ENCODE peak calls at places on chromosomes 16 and 17, in five cellular contexts. Y is CD8-positive, alpha-beta T cell; F is neural progenitor cell; U is right cardiac atrium; B is uterus. D is an unnamed sample.

GRCh38 chr16:47715442-47716054 is 254.4 kb downstream of the PHKB start:
- DNase-seq in B (no peak), F (no peak), U (no peak), Y (no peak), D (no peak)

GRCh38 chr16:64475627-64476351 is 646.1 kb downstream of the CDH11 start:
- DNase-seq in B (no peak), F (no peak), U (no peak), Y (no peak), D (no peak)

GRCh38 chr17:44607836-44608690 is 48.2 kb upstream of the MEIOC start:
- DNase-seq in F (peak), B (no peak), Y (no peak), U (no peak), D (peak)

GRCh38 chr17:27977751-27978688 is 64.5 kb upstream of the NLK start:
- DNase-seq in F (no peak), U (no peak), Y (no peak), B (no peak), D (no peak)

GRCh38 chr16:62135903-62136302 is 99.7 kb upstream of the CDH8 start:
- DNase-seq in F (no peak), B (no peak), Y (no peak), U (no peak), D (no peak)

GRCh38 chr16:77499373-77500285 is 64.8 kb upstream of the ADAMTS18 start:
- DNase-seq in U (peak), F (no peak), Y (no peak), B (peak), D (peak)

GRCh38 chr17:50768348-50768761 is 1.0 kb upstream of the ANKRD40CL start:
- DNase-seq in U (no peak), F (no peak), Y (no peak), B (no peak), D (no peak)

GRCh38 chr17:50593321-50593720 is 32.8 kb downstream of the CACNA1G start:
- DNase-seq in U (peak), Y (no peak), B (no peak), F (peak), D (no peak)

GRCh38 chr17:64773836-64774761 is 112.0 kb upstream of the SMURF2 start:
- DNase-seq in F (peak), U (peak), B (no peak), Y (no peak), D (peak)

GRCh38 chr16:66026931-66027330 is 339.6 kb upstream of the CDH5 start:
- DNase-seq in F (no peak), B (no peak), Y (no peak), U (no peak), D (no peak)

GRCh38 chr16:50591800-50592771 is 43.9 kb downstream of the NKD1 start:
- DNase-seq in B (no peak), Y (no peak), U (peak), F (no peak), D (peak)

GRCh38 chr16:67248401-67249177 is at the start of gene SLC9A5:
- DNase-seq in Y (no peak), U (peak), F (peak), B (no peak), D (peak)

GRCh38 chr16:82050909-82051357 is 15.9 kb downstream of the HSD17B2 start:
- DNase-seq in F (no peak), Y (no peak), U (no peak), B (no peak), D (no peak)

GRCh38 chr17:5580367-5580766 is 3.9 kb downstream of the NLRP1 start:
- DNase-seq in U (no peak), F (no peak), B (no peak), Y (no peak), D (no peak)

GRCh38 chr17:76893623-76894358 is 25.6 kb downstream of the MGAT5B start:
- DNase-seq in Y (no peak), F (no peak), B (no peak), U (no peak), D (no peak)

GRCh38 chr17:17420561-17421269 is 56.1 kb upstream of the MED9 start:
- DNase-seq in F (no peak), U (peak), Y (no peak), B (peak), D (peak)

GRCh38 chr16:7579454-7579853 is 246.8 kb downstream of the RBFOX1 start:
- DNase-seq in U (no peak), B (no peak), F (no peak), Y (no peak), D (no peak)

GRCh38 chr17:27424941-27425340 is 31.3 kb upstream of the KSR1 start:
- DNase-seq in B (no peak), U (no peak), F (no peak), Y (no peak), D (no peak)

GRCh38 chr17:301681-302299 is 50.8 kb downstream of the RPH3AL start:
- DNase-seq in U (peak), B (peak), Y (no peak), F (no peak), D (peak)

GRCh38 chr16:3004781-3005284 is 7.9 kb upstream of the CLDN9 start:
- DNase-seq in Y (no peak), B (no peak), F (peak), U (no peak), D (no peak)

GRCh38 chr17:68775338-68775737 is 174.2 kb upstream of the FAM20A start:
- DNase-seq in F (no peak), B (no peak), U (no peak), Y (no peak), D (no peak)

GRCh38 chr16:74320707-74321106 is 24.1 kb downstream of the PSMD7 start:
- DNase-seq in F (no peak), Y (no peak), B (no peak), U (no peak), D (peak)

GRCh38 chr17:30290696-30291570 is 811 bp downstream of the BLMH start:
- DNase-seq in Y (no peak), U (peak), B (peak), F (peak), D (peak)

GRCh38 chr16:17491140-17491662 is 20.4 kb upstream of the XYLT1 start:
- DNase-seq in B (no peak), F (no peak), U (no peak), Y (no peak), D (no peak)

GRCh38 chr16:30778549-30779244 is 8.3 kb downstream of the ZNF629 start:
- DNase-seq in B (no peak), Y (no peak), F (peak), U (no peak), D (peak)

GRCh38 chr17:49267912-49268311 is 37.3 kb upstream of the PHOSPHO1 start:
- DNase-seq in F (no peak), Y (no peak), U (no peak), B (no peak), D (no peak)

GRCh38 chr17:79870540-79870939 is 31.3 kb upstream of the CBX4 start:
- DNase-seq in Y (no peak), F (no peak), U (no peak), B (no peak), D (peak)

GRCh38 chr16:23803591-23804123 is 32.1 kb upstream of the PRKCB start:
- DNase-seq in Y (peak), B (peak), F (peak), U (peak), D (peak)

GRCh38 chr17:27281438-27281837 is 12.5 kb upstream of the WSB1 start:
- DNase-seq in U (no peak), B (no peak), F (no peak), Y (no peak), D (no peak)

GRCh38 chr17:7894866-7895265 is 6.3 kb downstream of the CHD3 start:
- DNase-seq in B (no peak), F (no peak), U (no peak), Y (no peak), D (no peak)

GRCh38 chr17:63096426-63096825 is 130.4 kb downstream of the TANC2 start:
- DNase-seq in F (no peak), Y (no peak), B (no peak), U (no peak), D (peak)
- H3K27ac ChIP-seq in F (no peak), Y (no peak), B (no peak), U (no peak), D (peak)

GRCh38 chr17:38582069-38582468 is 23.7 kb downstream of the SRCIN1 start:
- DNase-seq in Y (no peak), B (no peak), F (no peak), U (peak), D (no peak)

GRCh38 chr17:38578641-38579480 is 26.9 kb downstream of the SRCIN1 start:
- DNase-seq in Y (no peak), U (peak), B (no peak), F (peak), D (no peak)

GRCh38 chr17:38577645-38578173 is 28.0 kb downstream of the SRCIN1 start:
- DNase-seq in B (no peak), F (no peak), Y (no peak), U (peak), D (no peak)

GRCh38 chr17:38578229-38578628 is 27.5 kb downstream of the SRCIN1 start:
- DNase-seq in F (peak), U (peak), B (no peak), Y (no peak), D (no peak)

DNA sequence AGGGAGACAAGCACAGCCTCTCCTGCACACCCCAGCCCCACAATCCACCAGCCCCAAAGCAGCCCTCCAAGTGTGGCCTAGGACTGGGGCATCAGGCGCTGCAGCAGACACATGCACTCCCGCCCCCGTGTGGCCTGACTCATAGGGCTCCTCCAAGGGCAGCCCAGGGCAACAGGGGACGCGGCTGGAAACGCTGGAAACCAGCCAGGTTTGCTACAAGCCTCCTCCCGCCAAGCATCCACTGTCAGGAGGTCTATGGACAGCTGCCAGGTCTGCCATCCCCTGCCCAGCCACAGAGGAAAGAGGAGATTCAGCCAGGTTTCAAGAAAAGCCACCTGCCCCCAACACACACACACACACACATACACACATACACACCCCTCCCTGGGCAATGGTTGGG is 25.8 kb downstream of the SRCIN1 start:
- DNase-seq in F (peak), B (peak), Y (no peak), U (peak), D (peak)
- H3K27ac ChIP-seq in F (no peak), B (no peak), Y (no peak), U (no peak), D (no peak)

GRCh38 chr16:52499061-52499460 is 47.9 kb downstream of the TOX3 start:
- DNase-seq in F (no peak), Y (no peak), B (no peak), U (no peak), D (no peak)
- H3K27ac ChIP-seq in F (peak), Y (no peak), B (no peak), U (no peak), D (no peak)

GRCh38 chr16:56517206-56517605 is 2.6 kb downstream of the BBS2 start:
- DNase-seq in Y (no peak), F (no peak), U (no peak), B (no peak), D (peak)
- H3K27ac ChIP-seq in Y (no peak), F (no peak), U (no peak), B (no peak), D (no peak)

GRCh38 chr17:42675348-42675983 is 1.3 kb downstream of the PLEKHH3 start:
- DNase-seq in Y (no peak), B (no peak), F (no peak), U (peak), D (peak)
- H3K27ac ChIP-seq in Y (no peak), B (peak), F (no peak), U (peak), D (peak)

DNA sequence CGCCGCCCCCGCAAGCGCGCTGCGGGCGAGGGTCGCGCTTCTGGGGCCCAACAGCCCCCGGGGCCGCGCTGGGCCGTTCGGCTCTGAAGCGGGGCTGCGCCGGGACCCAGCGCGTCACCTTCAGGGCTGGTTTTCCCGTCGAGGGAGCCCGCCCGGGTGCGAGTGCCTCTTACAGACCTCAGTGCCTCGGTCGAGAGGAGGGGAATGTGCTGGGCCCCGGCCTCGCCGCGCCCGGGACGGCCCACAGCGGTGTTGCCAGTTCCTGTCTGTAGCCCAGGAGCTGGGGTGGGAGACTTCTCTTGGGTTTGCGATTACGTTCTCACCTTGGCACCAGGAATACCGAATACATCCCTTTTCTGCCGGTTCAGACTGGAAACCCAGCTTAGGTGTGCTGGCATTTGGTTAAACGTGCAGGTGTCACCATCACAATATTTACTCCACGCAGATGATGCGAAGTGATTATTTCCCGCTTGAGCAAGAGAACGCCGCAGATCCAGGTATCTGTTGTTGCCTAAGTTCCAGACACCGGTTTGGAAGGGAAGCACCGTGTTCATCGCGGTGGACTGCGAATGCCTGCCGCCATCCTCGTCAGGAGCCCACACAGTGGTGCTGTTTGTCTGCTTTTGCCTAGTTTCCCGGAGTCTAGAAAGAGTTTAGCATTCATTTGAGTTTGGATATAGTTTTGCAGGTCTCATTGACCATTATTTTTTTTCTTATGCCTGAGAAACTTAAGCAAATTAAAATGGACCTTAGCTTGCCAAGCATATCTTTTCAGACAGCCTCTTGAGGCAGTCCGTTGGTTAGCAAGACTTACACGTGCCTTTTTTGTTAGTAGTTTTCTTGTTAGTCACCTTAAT is 915 bp downstream of the MAP1LC3B start:
- DNase-seq in B (peak), Y (no peak), U (peak), F (peak), D (peak)
- H3K27ac ChIP-seq in B (peak), Y (peak), U (peak), F (no peak), D (peak)

DNA sequence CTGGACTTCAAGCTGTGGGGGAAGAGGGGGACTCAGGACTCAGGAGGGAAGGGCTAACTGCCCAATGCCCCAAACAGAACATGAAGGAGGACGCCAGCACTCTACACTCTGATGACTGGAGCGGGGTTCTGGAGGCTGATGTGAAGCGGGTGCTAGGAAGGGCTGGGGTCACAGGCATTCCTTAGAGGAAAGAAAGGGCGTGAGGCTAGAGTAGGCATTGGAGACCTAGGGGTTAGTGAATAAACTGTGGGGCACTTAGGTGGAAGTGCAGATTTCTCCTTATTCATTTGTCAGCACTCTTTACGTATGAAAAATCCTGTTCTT is 760 bp upstream of the LMF1 start:
- DNase-seq in U (no peak), Y (no peak), F (no peak), B (no peak), D (peak)
- H3K27ac ChIP-seq in U (no peak), Y (no peak), F (no peak), B (no peak), D (no peak)

GRCh38 chr17:83090424-83091256 is 11.2 kb downstream of the METRNL start:
- DNase-seq in B (no peak), F (no peak), Y (no peak), U (no peak), D (no peak)

GRCh38 chr17:83089322-83090156 is 10.1 kb downstream of the METRNL start:
- DNase-seq in B (no peak), U (no peak), Y (no peak), F (no peak), D (no peak)

GRCh38 chr17:83092931-83093330 is 13.5 kb downstream of the METRNL start:
- DNase-seq in B (no peak), U (no peak), Y (no peak), F (no peak), D (no peak)

GRCh38 chr17:83092186-83092585 is 12.8 kb downstream of the METRNL start:
- DNase-seq in U (no peak), B (no peak), F (no peak), Y (no peak), D (no peak)

GRCh38 chr17:83091257-83092141 is 12.1 kb downstream of the METRNL start:
- DNase-seq in Y (no peak), U (peak), B (no peak), F (no peak), D (no peak)
- H3K27ac ChIP-seq in Y (no peak), U (no peak), B (no peak), F (no peak), D (no peak)